ENCODE peak calls at places on chromosomes 16 and 17, in six cellular contexts. X, U, Y, A, C and Z are unnamed samples.
A peak's percentile ranks its signal among the peaks of the same experiment; 100 is the strongest.

GRCh38 chr16:54846761-54847160 is 83.9 kb upstream of the IRX5 start:
- DNase-seq in U (no peak), X (no peak), C (no peak), A (no peak), Y (no peak), Z (no peak)

GRCh38 chr16:3536851-3537250 is 36.0 kb downstream of the CLUAP1 start:
- DNase-seq in Y (no peak), A (no peak), X (no peak), U (no peak), C (no peak), Z (no peak)

GRCh38 chr16:27285676-27286196 is 17.2 kb upstream of the NSMCE1 start:
- DNase-seq in Y (peak; percentile 12), C (no peak), A (no peak), X (no peak), U (peak; percentile 12), Z (no peak)

GRCh38 chr17:63911657-63912100 is 621 bp upstream of the CSHL1 start:
- DNase-seq in C (peak; percentile 61), Y (peak; percentile 37), U (peak; percentile 30), X (no peak), A (peak; percentile 82), Z (peak; percentile 29)

GRCh38 chr16:72517154-72517553 is 345.2 kb upstream of the PMFBP1 start:
- DNase-seq in C (no peak), X (no peak), A (no peak), U (no peak), Y (no peak), Z (no peak)

GRCh38 chr17:4703330-4703691 is 626 bp downstream of the PELP1 start:
- DNase-seq in X (no peak), Y (no peak), A (no peak), C (no peak), U (no peak), Z (no peak)

GRCh38 chr17:29038511-29039300 is 4.2 kb upstream of the PIPOX start:
- DNase-seq in C (no peak), A (no peak), X (no peak), U (no peak), Y (no peak), Z (no peak)

GRCh38 chr17:66549731-66550207 is 247.4 kb downstream of the PRKCA start:
- DNase-seq in A (no peak), Y (no peak), C (no peak), X (peak; percentile 92), U (peak; percentile 79), Z (no peak)

GRCh38 chr16:82653550-82654511 is 27.1 kb downstream of the CDH13 start:
- DNase-seq in C (no peak), X (peak; percentile 62), A (no peak), Y (peak; percentile 63), U (peak; percentile 91), Z (no peak)

GRCh38 chr16:15450624-15451023 is 16.2 kb downstream of the BMERB1 start:
- DNase-seq in A (no peak), X (no peak), U (no peak), Y (no peak), C (no peak), Z (no peak)

GRCh38 chr16:1305823-1306222 is 3.6 kb upstream of the UBE2I start:
- DNase-seq in A (no peak), Y (peak; percentile 47), X (no peak), C (no peak), U (no peak), Z (no peak)

GRCh38 chr16:22325598-22326368 is 28.6 kb downstream of the POLR3E start:
- DNase-seq in U (no peak), C (no peak), Y (peak; percentile 21), A (no peak), X (no peak), Z (no peak)

GRCh38 chr16:77624085-77624484 is 98.2 kb upstream of the NUDT7 start:
- DNase-seq in C (no peak), A (no peak), X (no peak), Y (no peak), U (no peak), Z (no peak)

GRCh38 chr17:56838687-56839086 is 4.7 kb downstream of the DGKE start:
- DNase-seq in Y (no peak), X (no peak), A (no peak), U (no peak), C (no peak), Z (no peak)

GRCh38 chr16:48180868-48181480 is 25.2 kb upstream of the ABCC12 start:
- DNase-seq in U (no peak), C (no peak), X (no peak), A (no peak), Y (no peak), Z (no peak)

GRCh38 chr16:2027024-2028010 is 615 bp downstream of the NHERF2 start:
- DNase-seq in Y (no peak), U (peak; percentile 38), X (no peak), A (no peak), C (no peak), Z (no peak)

GRCh38 chr17:8857919-8858318 is 9.6 kb downstream of the PIK3R6 start:
- DNase-seq in X (peak; percentile 60), U (peak; percentile 44), Y (peak; percentile 90), C (no peak), A (peak; percentile 75), Z (no peak)

GRCh38 chr16:56753410-56753809 is 23.5 kb downstream of the NUP93 start:
- DNase-seq in X (no peak), Y (no peak), A (no peak), C (no peak), U (peak; percentile 38), Z (no peak)
- TF ChIP-seq CTCF in X (no peak), Y (no peak), A (no peak), C (no peak), U (no peak), Z (no peak)

GRCh38 chr16:74766729-74767128 is 7.9 kb downstream of the FA2H start:
- DNase-seq in U (no peak), Y (peak; percentile 42), A (peak; percentile 58), C (no peak), X (no peak), Z (no peak)
- TF ChIP-seq CTCF in U (no peak), Y (peak; percentile 50), A (peak; percentile 70), C (no peak), X (no peak), Z (no peak)

DNA sequence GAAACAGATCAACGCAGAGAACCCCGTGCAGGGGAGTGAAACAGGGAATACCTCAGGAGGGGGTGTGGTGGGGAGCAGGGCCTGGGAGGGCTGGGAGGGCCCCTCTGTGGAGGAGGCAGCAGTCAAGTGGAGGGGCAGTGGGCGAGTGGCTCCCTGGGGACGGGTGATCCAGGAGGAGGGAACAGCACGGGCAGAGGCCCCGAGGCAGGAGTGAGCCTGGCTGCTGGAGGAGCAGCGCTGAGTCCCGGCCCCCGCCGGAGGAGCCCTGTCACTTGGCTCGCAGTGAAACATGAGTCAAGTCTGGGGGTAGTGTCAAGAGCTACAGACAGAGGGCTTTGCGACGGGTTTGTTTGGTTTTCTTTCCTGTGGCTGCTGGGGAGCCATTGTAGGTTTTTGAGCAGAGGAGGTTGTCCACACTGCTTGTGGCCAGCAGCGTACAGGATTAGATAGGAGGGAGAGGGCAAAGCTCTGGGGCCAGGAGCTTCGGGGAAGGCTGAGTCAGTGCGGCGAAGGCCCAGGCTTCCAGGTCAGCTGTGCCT is 115.7 kb upstream of the CIBAR2 start:
- DNase-seq in C (no peak), A (no peak), X (no peak), Y (peak; percentile 71), U (peak; percentile 67), Z (no peak)
- TF ChIP-seq CTCF in C (peak; percentile 17), A (peak; percentile 27), X (peak; percentile 32), Y (no peak), U (peak; percentile 29), Z (peak; percentile 54)

GRCh38 chr17:39527220-39527813 is 66.0 kb downstream of the CDK12 start:
- DNase-seq in Y (peak; percentile 67), U (peak; percentile 27), X (no peak), A (no peak), C (no peak), Z (no peak)
- TF ChIP-seq CTCF in Y (peak; percentile 55), U (peak; percentile 51), X (peak; percentile 40), A (peak; percentile 72), C (peak; percentile 61), Z (peak; percentile 79)

DNA sequence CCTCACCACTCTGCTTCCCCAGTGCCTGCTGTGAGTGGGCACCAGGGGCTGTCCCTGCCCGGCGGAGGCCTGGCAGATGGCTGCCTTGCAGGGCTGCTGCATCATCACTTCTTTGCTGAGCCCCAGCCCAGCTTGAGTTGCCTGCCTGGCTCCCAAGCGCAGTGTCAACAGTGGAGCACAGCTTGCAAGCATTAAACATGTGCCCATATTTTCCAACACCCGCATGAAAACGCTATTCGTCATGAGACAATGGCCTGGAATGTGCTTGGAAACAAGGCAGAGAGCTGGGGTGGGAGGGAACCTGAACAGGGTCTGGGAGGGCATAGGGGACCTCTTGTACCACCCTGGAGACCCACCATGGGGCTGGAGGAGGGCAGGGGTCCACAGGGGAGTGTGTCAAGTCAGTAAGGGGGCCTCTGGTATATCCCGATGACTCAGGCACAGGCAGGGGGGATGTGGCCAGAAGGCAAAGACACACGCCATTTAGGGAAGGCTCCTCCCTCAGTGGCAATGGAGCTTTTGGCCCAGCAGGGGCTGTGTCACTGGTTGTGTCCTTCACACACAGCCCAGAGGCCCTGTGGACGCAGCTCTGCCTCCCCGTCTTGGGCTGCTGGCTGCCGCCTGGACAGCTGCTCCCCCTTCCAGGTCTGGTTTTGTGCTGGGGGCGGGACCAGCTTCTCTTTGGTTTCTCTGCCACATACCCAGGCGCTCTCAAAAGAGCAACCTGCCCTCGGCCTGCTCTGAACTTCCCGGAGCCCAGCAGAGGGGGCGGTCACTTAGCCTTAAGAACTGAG is 17.4 kb upstream of the MTSS2 start:
- DNase-seq in Y (peak; percentile 86), A (peak; percentile 68), C (peak; percentile 40), X (peak; percentile 91), U (peak; percentile 48), Z (no peak)
- TF ChIP-seq CTCF in Y (peak; percentile 47), A (peak; percentile 37), C (peak; percentile 49), X (peak; percentile 64), U (peak; percentile 11), Z (peak; percentile 78)

GRCh38 chr17:10754861-10755591 is 25.2 kb upstream of the TMEM220 start:
- DNase-seq in A (peak; percentile 87), U (no peak), X (no peak), Y (no peak), C (no peak), Z (no peak)

GRCh38 chr17:10755592-10756127 is 25.8 kb upstream of the TMEM220 start:
- DNase-seq in U (no peak), Y (no peak), C (no peak), X (no peak), A (no peak), Z (no peak)

GRCh38 chr17:10756146-10756545 is 26.3 kb upstream of the TMEM220 start:
- DNase-seq in U (no peak), X (no peak), Y (no peak), A (no peak), C (no peak), Z (no peak)

GRCh38 chr17:10752696-10753095 is 22.9 kb upstream of the TMEM220 start:
- DNase-seq in X (no peak), U (no peak), Y (no peak), A (no peak), C (no peak), Z (no peak)

GRCh38 chr17:10754109-10754508 is 24.3 kb upstream of the TMEM220 start:
- DNase-seq in U (peak; percentile 33), X (no peak), Y (peak; percentile 61), A (peak; percentile 87), C (peak; percentile 34), Z (no peak)
- TF ChIP-seq CTCF in U (peak; percentile 46), X (peak; percentile 43), Y (peak; percentile 66), A (peak; percentile 74), C (peak; percentile 53), Z (peak; percentile 61)